ENCODE peak calls at places on chromosomes 5 and 9, in five cellular contexts. M is H4, U is mesendoderm, X is endothelial cell of umbilical vein, N is T-cell. Y is an unnamed sample.

GRCh38 chr5:107248065-107248695 is 422.6 kb downstream of the EFNA5 start:
- DNase-seq in M (peak), U (peak), X (peak), N (peak), Y (peak)

GRCh38 chr5:136516617-136517016 is 151.3 kb upstream of the TRPC7 start:
- DNase-seq in M (no peak), U (peak), X (no peak), N (no peak), Y (no peak)

GRCh38 chr5:94754824-94755223 is 136.4 kb downstream of the SLF1 start:
- DNase-seq in M (no peak), U (no peak), X (no peak), N (no peak), Y (no peak)

GRCh38 chr5:141883184-141883947 is 5.2 kb upstream of the PCDH1 start:
- DNase-seq in M (no peak), U (peak), X (peak), N (no peak), Y (no peak)

GRCh38 chr5:20476016-20476415 is 488.0 kb upstream of the CDH18 start:
- DNase-seq in M (peak), U (no peak), X (no peak), N (no peak), Y (no peak)

GRCh38 chr5:32383065-32383464 is 61.5 kb downstream of the ZFR start:
- DNase-seq in M (no peak), U (no peak), X (no peak), N (no peak), Y (no peak)

GRCh38 chr9:35820076-35820475 is 5.2 kb upstream of the HINT2 start:
- DNase-seq in M (no peak), U (no peak), X (no peak), N (no peak), Y (no peak)

GRCh38 chr5:102863764-102864560 is 108.9 kb downstream of the PAM start:
- DNase-seq in M (no peak), U (peak), X (peak), N (no peak), Y (no peak)

GRCh38 chr9:32723801-32724200 is 59.5 kb upstream of the TMEM215 start:
- DNase-seq in M (no peak), U (no peak), X (no peak), N (no peak), Y (no peak)

GRCh38 chr9:120100595-120100994 is 479.4 kb downstream of the CDK5RAP2 start:
- DNase-seq in M (no peak), U (peak), X (no peak), N (no peak), Y (no peak)

GRCh38 chr9:41229408-41230401 is 40.6 kb upstream of the ZNG1F start:
- DNase-seq in M (peak), U (peak), X (peak), N (no peak), Y (no peak)

GRCh38 chr5:115321309-115321708 is 24.9 kb upstream of the CCDC112 start:
- DNase-seq in M (no peak), U (no peak), X (no peak), N (no peak), Y (no peak)